ENCODE peak calls at places on chromosomes 2 and 18, in four cellular contexts. One of them, this sample, is unnamed. For H3K36me3 and H3K9me3, the result is how much of the 10 kb centered on the place peaks cover.

GRCh38 chr2:204654679-204655078 is 109.4 kb downstream of the PARD3B start:
- DNase-seq in aorta: no peak
- DNase-seq in colonic mucosa: no peak
- DNase-seq in hepatocyte: no peak
- DNase-seq in this sample: no peak

GRCh38 chr2:102233132-102233884 is 46.5 kb downstream of the IL1RL2 start:
- DNase-seq in hepatocyte: no peak
- DNase-seq in aorta: no peak
- DNase-seq in colonic mucosa: no peak
- DNase-seq in this sample: no peak

GRCh38 chr2:69969991-69970390 is 8.6 kb upstream of the ASPRV1 start:
- DNase-seq in colonic mucosa: no peak
- DNase-seq in hepatocyte: no peak
- DNase-seq in aorta: no peak
- DNase-seq in this sample: no peak

GRCh38 chr2:84906108-84906899 is 848 bp downstream of the TMSB10 start:
- DNase-seq in aorta: peak
- DNase-seq in colonic mucosa: peak
- DNase-seq in hepatocyte: peak
- DNase-seq in this sample: peak

GRCh38 chr2:439077-439476 is 151.2 kb upstream of the ALKAL2 start:
- DNase-seq in aorta: no peak
- DNase-seq in colonic mucosa: no peak
- DNase-seq in hepatocyte: no peak
- DNase-seq in this sample: no peak

GRCh38 chr18:49225160-49225559 is 235.3 kb downstream of the DYM start:
- DNase-seq in colonic mucosa: no peak
- DNase-seq in aorta: no peak
- DNase-seq in hepatocyte: no peak
- DNase-seq in this sample: no peak

GRCh38 chr2:69082430-69082997 is 69.5 kb downstream of the ANTXR1 start:
- DNase-seq in hepatocyte: peak
- DNase-seq in aorta: peak
- DNase-seq in colonic mucosa: peak
- DNase-seq in this sample: peak

GRCh38 chr2:160028431-160029269 is 33.8 kb downstream of the PLA2R1 start:
- DNase-seq in aorta: no peak
- DNase-seq in colonic mucosa: no peak
- DNase-seq in hepatocyte: no peak
- DNase-seq in this sample: no peak

GRCh38 chr2:28318462-28319117 is 74.1 kb upstream of the FOSL2 start:
- DNase-seq in aorta: no peak
- DNase-seq in hepatocyte: no peak
- DNase-seq in colonic mucosa: no peak
- DNase-seq in this sample: no peak

GRCh38 chr2:208000701-208001395 is 24.5 kb downstream of the PLEKHM3 start:
- DNase-seq in hepatocyte: no peak
- DNase-seq in aorta: no peak
- DNase-seq in colonic mucosa: no peak
- DNase-seq in this sample: no peak

GRCh38 chr2:240585101-240585500 is 1.4 kb upstream of the CAPN10 start:
- DNase-seq in colonic mucosa: no peak
- DNase-seq in aorta: no peak
- DNase-seq in hepatocyte: no peak
- DNase-seq in this sample: no peak

GRCh38 chr2:218432676-218433365 is 13.9 kb downstream of the VIL1 start:
- DNase-seq in aorta: peak
- DNase-seq in hepatocyte: no peak
- DNase-seq in colonic mucosa: no peak
- DNase-seq in this sample: no peak

GRCh38 chr2:69549421-69549820 is 94.1 kb downstream of the AAK1 start:
- DNase-seq in colonic mucosa: no peak
- DNase-seq in hepatocyte: no peak
- DNase-seq in aorta: no peak
- DNase-seq in this sample: no peak

GRCh38 chr2:144500567-144500966 is 19.4 kb downstream of the ZEB2 start:
- DNase-seq in hepatocyte: no peak
- DNase-seq in aorta: no peak
- DNase-seq in colonic mucosa: no peak
- DNase-seq in this sample: no peak

GRCh38 chr18:70149616-70150301 is 55.7 kb downstream of the RTTN start:
- DNase-seq in hepatocyte: no peak
- DNase-seq in colonic mucosa: no peak
- DNase-seq in aorta: no peak
- DNase-seq in this sample: no peak

GRCh38 chr18:70148539-70148938 is 56.9 kb downstream of the RTTN start:
- DNase-seq in hepatocyte: no peak
- DNase-seq in colonic mucosa: no peak
- DNase-seq in aorta: no peak
- DNase-seq in this sample: no peak

GRCh38 chr18:70151554-70152130 is 53.8 kb downstream of the RTTN start:
- DNase-seq in aorta: no peak
- DNase-seq in hepatocyte: no peak
- DNase-seq in colonic mucosa: no peak
- DNase-seq in this sample: no peak

GRCh38 chr18:70148039-70148438 is 57.4 kb downstream of the RTTN start:
- DNase-seq in hepatocyte: no peak
- DNase-seq in aorta: no peak
- DNase-seq in colonic mucosa: no peak
- DNase-seq in this sample: no peak

DNA sequence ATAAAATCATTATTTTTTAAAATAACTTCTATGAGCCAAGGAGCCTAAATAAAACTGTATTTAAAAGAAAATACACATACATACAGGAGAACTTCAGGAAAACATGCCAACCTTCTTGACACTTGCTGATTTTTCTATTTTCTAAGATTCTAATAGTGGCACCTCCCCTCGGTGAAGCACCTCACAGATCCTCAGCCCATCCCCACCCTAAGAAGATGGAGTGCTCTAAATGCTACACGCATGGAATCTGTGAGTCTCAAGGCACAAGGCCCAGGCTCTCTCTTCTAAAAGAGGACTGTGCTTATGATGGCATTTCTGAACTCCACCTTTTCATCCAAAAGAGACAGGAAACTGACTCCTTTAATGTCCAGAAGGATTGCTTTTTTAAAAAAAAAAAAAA is 56.3 kb downstream of the RTTN start:
- DNase-seq in colonic mucosa: no peak
- DNase-seq in hepatocyte: no peak
- DNase-seq in aorta: no peak
- DNase-seq in this sample: no peak
- H3K36me3 ChIP-seq in colonic mucosa: under half
- H3K36me3 ChIP-seq in hepatocyte: under half
- H3K36me3 ChIP-seq in aorta: under half
- H3K36me3 ChIP-seq in this sample: under half

GRCh38 chr2:201538025-201538424 is 86.5 kb downstream of the STRADB start:
- DNase-seq in aorta: no peak
- DNase-seq in colonic mucosa: no peak
- DNase-seq in hepatocyte: no peak
- DNase-seq in this sample: no peak

GRCh38 chr2:201536046-201536445 is 84.5 kb downstream of the STRADB start:
- DNase-seq in colonic mucosa: no peak
- DNase-seq in aorta: no peak
- DNase-seq in hepatocyte: no peak
- DNase-seq in this sample: no peak

DNA sequence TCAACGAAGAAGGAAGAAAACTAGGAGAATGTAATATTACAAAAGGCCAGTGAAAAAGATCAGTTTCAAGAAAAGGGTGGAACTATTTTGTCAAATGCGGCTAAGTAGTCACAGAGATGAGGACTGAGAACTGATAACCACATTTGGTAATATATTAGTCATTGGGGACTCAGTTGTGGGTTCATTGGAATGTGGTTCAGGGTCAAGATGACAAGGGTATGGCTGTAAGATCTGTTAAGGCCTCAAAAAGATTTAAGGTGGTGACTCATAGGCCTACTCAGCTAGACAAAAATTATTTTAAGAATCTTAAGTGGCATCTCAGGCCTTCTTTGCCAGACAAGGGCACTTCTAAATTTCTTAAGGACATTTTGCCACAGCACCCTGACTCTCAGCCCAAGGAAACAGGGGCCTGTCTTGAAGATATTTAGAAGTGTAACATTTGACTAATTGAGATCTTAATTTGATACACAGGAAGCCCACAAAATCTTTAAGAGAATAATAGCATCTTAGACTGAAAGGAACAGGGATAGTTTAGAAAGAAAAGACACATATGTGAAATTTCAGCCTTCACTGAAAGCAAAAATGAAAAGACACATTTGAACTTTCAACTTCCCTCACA is 81.3 kb downstream of the STRADB start:
- DNase-seq in hepatocyte: no peak
- DNase-seq in aorta: no peak
- DNase-seq in colonic mucosa: no peak
- DNase-seq in this sample: no peak
- H3K9me3 ChIP-seq in hepatocyte: under half
- H3K9me3 ChIP-seq in aorta: under half
- H3K9me3 ChIP-seq in colonic mucosa: under half
- H3K9me3 ChIP-seq in this sample: under half

GRCh38 chr18:77054288-77054605 is 78.3 kb downstream of the MBP start:
- DNase-seq in aorta: no peak
- DNase-seq in colonic mucosa: no peak
- DNase-seq in hepatocyte: no peak
- DNase-seq in this sample: no peak
- H3K4me3 ChIP-seq in aorta: no peak
- H3K4me3 ChIP-seq in colonic mucosa: no peak
- H3K4me3 ChIP-seq in hepatocyte: no peak
- H3K4me3 ChIP-seq in this sample: no peak

GRCh38 chr2:120984046-120984445 is 248.4 kb downstream of the GLI2 start:
- DNase-seq in aorta: no peak
- DNase-seq in hepatocyte: no peak
- DNase-seq in colonic mucosa: no peak
- DNase-seq in this sample: no peak
- H3K36me3 ChIP-seq in aorta: under half
- H3K36me3 ChIP-seq in hepatocyte: under half
- H3K36me3 ChIP-seq in colonic mucosa: under half
- H3K36me3 ChIP-seq in this sample: under half

DNA sequence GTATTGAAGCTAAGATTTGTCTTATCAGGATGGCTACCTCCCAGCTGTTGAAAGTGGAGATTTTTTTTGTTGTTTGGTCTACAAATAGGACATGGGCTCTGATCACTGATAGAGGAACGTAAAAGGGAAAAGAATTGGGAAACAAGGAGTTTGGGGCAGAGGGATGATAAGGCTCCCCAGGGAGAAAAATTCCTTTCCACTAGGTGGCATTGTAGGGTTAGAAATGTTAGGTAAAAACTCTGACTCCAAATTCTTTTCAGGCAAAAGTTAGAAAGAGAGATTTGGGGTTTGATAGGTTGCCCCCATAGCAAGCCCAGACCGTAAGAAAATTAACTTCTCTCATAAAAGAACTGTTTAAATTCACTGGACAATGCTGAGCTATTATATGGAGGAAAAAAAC is 19.8 kb downstream of the CMPK2 start:
- DNase-seq in hepatocyte: no peak
- DNase-seq in aorta: no peak
- DNase-seq in colonic mucosa: no peak
- DNase-seq in this sample: no peak
- H3K9me3 ChIP-seq in hepatocyte: under half
- H3K9me3 ChIP-seq in aorta: under half
- H3K9me3 ChIP-seq in colonic mucosa: under half
- H3K9me3 ChIP-seq in this sample: under half

DNA sequence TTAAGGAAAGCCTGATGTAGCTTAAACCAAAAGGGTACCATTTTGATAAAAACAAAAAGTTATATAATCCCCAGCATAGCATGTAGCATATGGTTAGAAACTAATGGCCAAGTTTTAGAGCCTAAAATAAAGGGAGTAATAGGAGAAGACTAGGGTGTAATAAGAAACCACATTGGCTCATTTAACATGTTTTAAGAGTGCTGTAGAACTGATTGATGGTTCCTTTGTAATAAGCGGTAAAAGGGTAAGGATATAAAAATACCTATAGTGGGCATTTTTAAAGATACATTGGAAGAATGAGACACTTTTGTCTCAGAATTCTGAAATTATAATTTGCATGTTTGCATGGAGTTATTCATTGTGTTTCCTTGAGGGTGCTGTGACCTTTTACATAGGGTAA is 1.9 kb downstream of the PSMA8 start:
- DNase-seq in hepatocyte: no peak
- DNase-seq in colonic mucosa: no peak
- DNase-seq in aorta: no peak
- DNase-seq in this sample: no peak
- H3K4me3 ChIP-seq in hepatocyte: no peak
- H3K4me3 ChIP-seq in colonic mucosa: no peak
- H3K4me3 ChIP-seq in aorta: no peak
- H3K4me3 ChIP-seq in this sample: no peak

DNA sequence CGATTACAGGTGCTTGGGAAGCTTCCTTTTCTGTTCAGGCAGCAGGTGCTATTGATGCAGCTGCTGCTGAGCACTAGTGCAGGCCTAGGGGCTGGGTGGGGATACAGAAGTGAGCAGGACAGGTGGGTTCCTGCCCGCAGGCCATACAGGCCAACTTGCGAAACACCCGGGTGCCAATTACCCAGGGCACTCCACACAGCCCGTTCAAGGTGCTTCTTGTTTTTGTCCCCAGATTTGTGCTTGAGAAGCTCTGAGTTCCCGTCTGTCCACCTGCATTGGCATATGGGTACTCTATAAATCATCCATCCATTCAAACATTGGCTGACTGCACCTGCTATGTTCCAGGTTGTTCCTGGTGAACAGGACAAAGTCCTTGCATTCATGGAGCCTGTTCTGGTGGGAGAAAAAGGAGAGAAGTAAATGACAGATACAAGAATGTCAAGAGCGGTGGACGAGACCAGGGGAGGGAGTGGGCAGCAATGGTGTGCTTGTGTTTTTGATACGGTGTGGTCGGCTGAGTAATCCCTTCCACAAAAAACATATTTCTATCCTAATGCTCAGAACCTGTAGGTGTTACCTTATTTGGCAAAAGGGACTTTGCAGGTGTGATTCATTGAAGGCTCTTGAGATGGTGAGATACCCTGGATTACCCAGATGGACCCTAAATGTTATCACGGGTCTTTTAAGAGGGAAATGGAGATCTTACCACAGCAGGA is 31.4 kb downstream of the SH3BP4 start:
- DNase-seq in aorta: no peak
- DNase-seq in colonic mucosa: peak
- DNase-seq in hepatocyte: no peak
- DNase-seq in this sample: peak
- H3K36me3 ChIP-seq in aorta: under half
- H3K36me3 ChIP-seq in colonic mucosa: under half
- H3K36me3 ChIP-seq in hepatocyte: under half
- H3K36me3 ChIP-seq in this sample: under half